ENCODE peak calls at places on chromosome 21, in four cellular contexts. D, E, I and R are unnamed samples.
A peak's percentile ranks its signal among the peaks of the same experiment; 100 is the strongest.

GRCh38 chr21:10521091-10521598 is at the start of gene TPTE:
- DNase-seq in E (no peak), D (no peak), I (no peak), R (peak; percentile 4)

GRCh38 chr21:15894596-15894995 is 164.8 kb downstream of the USP25 start:
- DNase-seq in E (no peak), D (no peak), I (no peak), R (no peak)

GRCh38 chr21:35343046-35343816 is 294.1 kb upstream of the RUNX1 start:
- DNase-seq in I (no peak), E (no peak), D (no peak), R (no peak)

GRCh38 chr21:43800124-43800523 is 10.7 kb downstream of the RRP1 start:
- DNase-seq in E (no peak), I (no peak), D (no peak), R (no peak)

GRCh38 chr21:25169370-25169769 is 437.9 kb downstream of the MRPL39 start:
- DNase-seq in D (no peak), I (no peak), E (no peak), R (no peak)

GRCh38 chr21:46082638-46083270 is 15.2 kb upstream of the COL6A2 start:
- DNase-seq in D (no peak), I (no peak), E (no peak), R (no peak)

GRCh38 chr21:35593000-35593502 is 467.3 kb downstream of the SETD4 start:
- DNase-seq in E (peak; percentile 22), D (no peak), I (no peak), R (no peak)

GRCh38 chr21:35563885-35564451 is 496.4 kb downstream of the SETD4 start:
- DNase-seq in E (peak; percentile 25), I (no peak), D (no peak), R (no peak)

GRCh38 chr21:35861656-35862055 is 198.7 kb downstream of the SETD4 start:
- DNase-seq in E (no peak), D (no peak), I (no peak), R (no peak)

GRCh38 chr21:17506936-17507335 is 5.9 kb upstream of the CXADR start:
- DNase-seq in I (no peak), E (peak; percentile 43), D (no peak), R (no peak)

GRCh38 chr21:29621525-29621924 is 318.3 kb downstream of the GRIK1 start:
- DNase-seq in E (no peak), D (no peak), I (no peak), R (no peak)

GRCh38 chr21:44793269-44794030 is 8.2 kb downstream of the UBE2G2 start:
- DNase-seq in D (peak; percentile 42), I (no peak), E (peak; percentile 78), R (peak; percentile 42)

GRCh38 chr21:29287383-29287782 is 11.3 kb upstream of the BACH1 start:
- DNase-seq in I (no peak), E (no peak), D (no peak), R (no peak)

GRCh38 chr21:27570306-27570868 is 603.5 kb upstream of the ADAMTS5 start:
- DNase-seq in D (no peak), I (peak; percentile 83), E (no peak), R (no peak)

GRCh38 chr21:35020902-35021301 is 28.2 kb downstream of the RUNX1 start:
- DNase-seq in D (no peak), E (no peak), I (no peak), R (no peak)

GRCh38 chr21:23016617-23017016 is 2018.4 kb downstream of the NCAM2 start:
- DNase-seq in I (no peak), D (no peak), E (peak; percentile 75), R (no peak)

GRCh38 chr21:37915516-37915915 is 741 bp downstream of the KCNJ6 start:
- DNase-seq in D (no peak), E (peak; percentile 7), I (no peak), R (no peak)

GRCh38 chr21:44552681-44553080 is 1.4 kb upstream of the KRTAP10-2 start:
- DNase-seq in D (no peak), E (no peak), I (no peak), R (no peak)

GRCh38 chr21:36487641-36488307 is 7.9 kb upstream of the CLDN14 start:
- DNase-seq in E (no peak), I (peak; percentile 17), D (no peak), R (no peak)

GRCh38 chr21:23887709-23888303 is 1719.5 kb downstream of the MRPL39 start:
- DNase-seq in D (peak; percentile 3), I (no peak), E (no peak), R (no peak)

GRCh38 chr21:45607021-45607921 is 36.3 kb upstream of the PCBP3 start:
- DNase-seq in I (no peak), D (peak; percentile 24), E (no peak), R (no peak)

GRCh38 chr21:16588433-16588860 is 858.7 kb downstream of the USP25 start:
- DNase-seq in I (peak; percentile 25), D (no peak), E (peak; percentile 76), R (no peak)

GRCh38 chr21:19523731-19524130 is 1120.1 kb upstream of the TMPRSS15 start:
- DNase-seq in E (no peak), D (no peak), I (no peak), R (no peak)

GRCh38 chr21:44011774-44012473 is at the start of gene TRAPPC10:
- DNase-seq in I (no peak), D (peak; percentile 77), E (peak; percentile 85), R (peak; percentile 91)

GRCh38 chr21:36964398-36964797 is 2.1 kb downstream of the HLCS start:
- DNase-seq in D (no peak), I (no peak), E (no peak), R (no peak)

GRCh38 chr21:38912355-38912619 is 106.6 kb downstream of the ETS2 start:
- DNase-seq in I (no peak), D (no peak), E (no peak), R (no peak)

GRCh38 chr21:39330001-39330400 is 16.6 kb upstream of the BRWD1 start:
- DNase-seq in D (no peak), I (no peak), E (no peak), R (no peak)

GRCh38 chr21:42406201-42406601 is 2.5 kb downstream of the UBASH3A start:
- DNase-seq in D (peak; percentile 39), I (no peak), E (no peak), R (no peak)

GRCh38 chr21:19218163-19218562 is 814.6 kb upstream of the TMPRSS15 start:
- DNase-seq in I (no peak), D (no peak), E (no peak), R (no peak)

GRCh38 chr21:42668620-42669019 is 15.2 kb downstream of the PDE9A start:
- DNase-seq in E (no peak), I (no peak), D (no peak), R (no peak)

GRCh38 chr21:15826908-15827601 is 97.3 kb downstream of the USP25 start:
- DNase-seq in D (no peak), I (no peak), E (no peak), R (no peak)

GRCh38 chr21:38777521-38777920 is 28.2 kb upstream of the ETS2 start:
- DNase-seq in D (no peak), E (no peak), I (no peak), R (no peak)

GRCh38 chr21:34554227-34554626 is 42.2 kb upstream of the KCNE1 start:
- DNase-seq in E (no peak), I (no peak), D (no peak), R (no peak)

GRCh38 chr21:38337793-38338192 is 81.0 kb downstream of the KCNJ15 start:
- DNase-seq in I (peak; percentile 35), D (no peak), E (no peak), R (no peak)

GRCh38 chr21:25373126-25374082 is 233.9 kb downstream of the MRPL39 start:
- DNase-seq in E (peak; percentile 84), D (no peak), I (no peak), R (no peak)

GRCh38 chr21:45161039-45161945 is 86.9 kb downstream of the ADARB1 start:
- DNase-seq in I (no peak), E (no peak), D (no peak), R (no peak)

GRCh38 chr21:45283019-45283610 is 4.6 kb downstream of the POFUT2 start:
- DNase-seq in I (no peak), E (no peak), D (no peak), R (no peak)

GRCh38 chr21:39660191-39660590 is 47.5 kb downstream of the B3GALT5 start:
- DNase-seq in I (no peak), D (no peak), E (no peak), R (no peak)

GRCh38 chr21:41289431-41289830 is 27.2 kb upstream of the FAM3B start:
- DNase-seq in D (no peak), I (no peak), E (peak; percentile 49), R (no peak)
- H3K27me3 ChIP-seq in D (no peaks in the 10 kb centered on the region), I (peaks cover 15% of the 10 kb centered on the region), E (no peaks in the 10 kb centered on the region), R (no peaks in the 10 kb centered on the region)

GRCh38 chr21:33096426-33096825 is 26.5 kb downstream of the OLIG1 start:
- DNase-seq in D (no peak), E (no peak), I (no peak), R (no peak)
- H3K27me3 ChIP-seq in D (peaks cover 2% of the 10 kb centered on the region), E (no peaks in the 10 kb centered on the region), I (peaks cover 14% of the 10 kb centered on the region), R (no peaks in the 10 kb centered on the region)

DNA sequence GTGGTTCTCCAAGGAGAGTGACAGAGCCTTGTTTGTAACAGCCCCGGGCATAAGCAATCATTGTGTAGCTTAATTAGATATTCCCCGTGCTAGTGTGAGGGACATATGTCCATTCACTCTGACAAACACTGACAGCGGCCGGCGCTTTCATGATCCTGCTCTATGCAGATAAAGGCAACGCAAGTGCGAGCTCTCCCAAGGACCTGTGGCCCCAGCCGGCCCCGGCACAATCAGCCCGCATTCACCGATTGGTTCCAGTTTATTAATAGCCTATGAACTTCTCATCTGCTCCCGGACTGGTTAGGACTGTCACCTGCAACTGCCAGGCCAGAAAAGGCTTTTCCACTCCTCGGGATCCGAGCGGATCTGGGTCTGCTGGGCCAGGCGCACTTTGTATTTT is 18.0 kb upstream of the OLIG1 start:
- DNase-seq in D (no peak), E (no peak), I (no peak), R (no peak)
- H3K27me3 ChIP-seq in D (peaks cover 12% of the 10 kb centered on the region), E (no peaks in the 10 kb centered on the region), I (peaks cover 19% of the 10 kb centered on the region), R (no peaks in the 10 kb centered on the region)

DNA sequence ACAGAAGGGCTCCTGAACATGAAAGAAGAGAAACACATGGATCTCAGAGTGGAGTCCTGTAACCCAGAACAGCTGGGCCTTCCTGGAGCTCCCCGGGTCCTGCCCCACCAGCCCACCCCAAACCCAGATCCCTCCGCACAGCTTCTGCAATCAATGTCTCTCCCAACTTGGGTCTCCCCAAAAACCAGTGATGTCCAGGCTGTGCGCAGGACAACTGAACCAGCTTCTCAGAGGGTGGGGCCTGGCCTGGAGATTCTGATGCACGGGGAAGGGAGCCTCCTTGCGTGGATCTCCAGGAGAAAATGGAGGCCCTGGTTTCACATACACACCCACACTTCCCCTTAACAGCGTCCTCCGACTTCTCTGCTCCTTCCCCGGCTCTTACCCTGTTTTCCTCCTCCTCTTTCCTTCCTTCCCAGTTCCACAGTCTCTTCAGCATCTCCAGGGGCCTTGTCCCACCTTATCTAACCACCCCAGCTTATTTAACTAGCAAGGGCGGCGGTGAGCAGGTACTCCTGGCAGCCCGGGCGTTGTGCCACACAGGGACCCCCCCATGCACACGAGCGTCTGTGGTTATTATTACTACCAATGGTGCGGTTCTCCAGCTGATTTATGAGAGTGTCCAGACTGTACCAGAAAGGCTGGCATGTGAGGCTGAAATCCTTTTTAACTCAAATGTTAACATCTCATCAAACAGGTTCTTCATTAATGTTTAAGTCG is 11.2 kb upstream of the MX2 start:
- DNase-seq in E (no peak), D (no peak), I (no peak), R (no peak)
- H3K27me3 ChIP-seq in E (no peaks in the 10 kb centered on the region), D (peaks cover 5% of the 10 kb centered on the region), I (no peaks in the 10 kb centered on the region), R (no peaks in the 10 kb centered on the region)

GRCh38 chr21:31517664-31518402 is 141.7 kb upstream of the SOD1 start:
- DNase-seq in D (no peak), E (no peak), I (no peak), R (no peak)
- H3K27me3 ChIP-seq in D (peaks cover 2% of the 10 kb centered on the region), E (no peaks in the 10 kb centered on the region), I (no peaks in the 10 kb centered on the region), R (no peaks in the 10 kb centered on the region)